ENCODE peak calls at places on chromosomes 12 and 14, in five cellular contexts. R is A549, E is HepG2, M is K562, H is H1. D is an unnamed sample.

GRCh38 chr12:123043536-123044001 is 63.1 kb downstream of the ARL6IP4 start:
- DNase-seq in R (peak; percentile 83), E (peak; percentile 60), M (no peak), H (peak; percentile 68), D (peak; percentile 75)

GRCh38 chr12:48118491-48118890 is 673 bp upstream of the PFKM start:
- DNase-seq in R (no peak), E (no peak), M (peak; percentile 39), H (no peak), D (no peak)

GRCh38 chr12:67968316-67968715 is 20.9 kb upstream of the IFNG-AS1 start:
- DNase-seq in R (no peak), E (no peak), M (no peak), H (no peak), D (no peak)

GRCh38 chr14:38731962-38732361 is 371.1 kb downstream of the SEC23A start:
- DNase-seq in R (no peak), E (no peak), M (no peak), H (no peak), D (no peak)

GRCh38 chr14:104303705-104304425 is 165.5 kb downstream of the KIF26A start:
- DNase-seq in R (no peak), E (no peak), M (no peak), H (no peak), D (no peak)

GRCh38 chr12:24499151-24500146 is 449.5 kb downstream of the BCAT1 start:
- DNase-seq in R (no peak), E (no peak), M (no peak), H (no peak), D (peak; percentile 12)

GRCh38 chr14:100586520-100587247 is 533 bp downstream of the BEGAIN start:
- DNase-seq in R (peak; percentile 51), E (no peak), M (no peak), H (peak; percentile 69), D (no peak)

GRCh38 chr14:69012251-69012953 is 33.3 kb upstream of the ACTN1 start:
- DNase-seq in R (no peak), E (no peak), M (no peak), H (no peak), D (no peak)

GRCh38 chr12:112961074-112961473 is 17.2 kb upstream of the OAS2 start:
- DNase-seq in R (no peak), E (no peak), M (no peak), H (no peak), D (no peak)

GRCh38 chr12:91215940-91216454 is 33.4 kb upstream of the DCN start:
- DNase-seq in R (no peak), E (no peak), M (no peak), H (no peak), D (no peak)

GRCh38 chr12:108856428-108857157 is 790 bp downstream of the SSH1 start:
- DNase-seq in R (no peak), E (peak; percentile 25), M (no peak), H (peak; percentile 67), D (peak; percentile 49)

GRCh38 chr12:46490635-46491034 is 118.1 kb upstream of the SLC38A2 start:
- DNase-seq in R (no peak), E (no peak), M (no peak), H (no peak), D (peak; percentile 20)

GRCh38 chr12:123757555-123757954 is 4.5 kb upstream of the DNAH10 start:
- DNase-seq in R (no peak), E (no peak), M (no peak), H (no peak), D (no peak)

GRCh38 chr12:124484067-124484466 is 83.3 kb downstream of the NCOR2 start:
- DNase-seq in R (no peak), E (no peak), M (no peak), H (no peak), D (no peak)

GRCh38 chr14:67940894-67941455 is 121.4 kb downstream of the RAD51B start:
- DNase-seq in R (no peak), E (no peak), M (no peak), H (no peak), D (peak; percentile 82)

GRCh38 chr14:70808023-70808401 is 1.3 kb downstream of the MAP3K9 start:
- DNase-seq in R (peak; percentile 68), E (peak; percentile 47), M (no peak), H (no peak), D (no peak)

GRCh38 chr12:62909340-62909739 is 25.6 kb downstream of the PPM1H start:
- DNase-seq in R (no peak), E (no peak), M (no peak), H (no peak), D (no peak)

GRCh38 chr12:106247731-106248176 is at the start of gene CKAP4:
- DNase-seq in R (peak; percentile 65), E (peak; percentile 30), M (peak; percentile 67), H (no peak), D (peak; percentile 74)

GRCh38 chr14:64715628-64716412 is 11.6 kb downstream of the PLEKHG3 start:
- DNase-seq in R (no peak), E (no peak), M (no peak), H (peak; percentile 80), D (no peak)

GRCh38 chr12:75889214-75889613 is 142.4 kb downstream of the PHLDA1 start:
- DNase-seq in R (no peak), E (no peak), M (no peak), H (no peak), D (no peak)

GRCh38 chr14:77133718-77134338 is 7.8 kb downstream of the ZDHHC22 start:
- DNase-seq in R (peak; percentile 65), E (peak; percentile 58), M (peak; percentile 45), H (peak; percentile 84), D (peak; percentile 61)

GRCh38 chr12:12800406-12801180 is 12.6 kb upstream of the DDX47 start:
- DNase-seq in R (no peak), E (no peak), M (no peak), H (no peak), D (no peak)

GRCh38 chr14:60630129-60630528 is 19.1 kb downstream of the SIX1 start:
- DNase-seq in R (no peak), E (no peak), M (no peak), H (no peak), D (no peak)
- TF ChIP-seq JUN in R (no peak), E (no peak), M (no peak), H (no peak), D (no peak)

DNA sequence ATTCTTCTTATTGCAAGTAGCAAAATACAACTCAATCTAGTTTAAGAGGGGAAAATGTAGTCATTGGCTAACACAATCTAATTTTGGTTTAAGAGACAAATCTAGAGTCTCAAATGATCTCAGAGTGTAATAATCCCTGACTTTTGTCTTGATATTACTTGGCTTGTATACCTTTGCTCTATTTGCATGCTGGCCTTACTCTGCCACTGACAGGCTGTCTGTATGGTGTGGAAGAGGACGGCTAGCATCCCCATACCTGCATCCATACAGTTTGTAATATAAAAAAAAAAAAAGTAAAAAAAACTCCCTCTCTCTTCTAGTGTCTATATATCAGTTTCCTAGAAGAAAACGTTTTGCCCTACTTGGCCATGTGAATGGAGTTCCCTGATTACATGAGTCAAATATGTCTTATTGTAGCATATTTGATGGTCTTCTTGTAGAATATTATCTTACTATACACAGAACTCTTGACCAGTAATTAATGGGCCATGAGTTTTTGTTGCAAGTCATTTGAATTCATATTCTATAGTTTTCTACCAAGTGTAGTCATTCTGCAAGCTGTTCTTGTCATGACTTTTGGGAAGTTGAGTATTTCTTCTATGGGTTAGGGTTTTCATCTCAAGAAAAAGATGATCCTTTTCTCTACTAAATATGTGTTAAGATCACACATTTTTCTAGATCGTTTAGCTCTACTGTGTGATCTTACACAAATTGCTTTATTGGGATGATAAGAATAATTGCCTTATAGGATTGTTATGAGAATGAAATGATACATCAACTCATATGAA is 8.2 kb downstream of the HIF1A start:
- DNase-seq in R (no peak), E (no peak), M (no peak), H (no peak), D (no peak)
- H3K4me1 ChIP-seq in R (peaks cover 64% of the 10 kb centered on the region), E (peaks cover 75% of the 10 kb centered on the region), M (no peaks in the 10 kb centered on the region), H (peaks cover 7% of the 10 kb centered on the region), D (peaks cover 29% of the 10 kb centered on the region)

GRCh38 chr12:57212701-57213067 is 3.9 kb upstream of the NXPH4 start:
- DNase-seq in R (no peak), E (no peak), M (no peak), H (no peak), D (no peak)

GRCh38 chr12:57213763-57214397 is 2.7 kb upstream of the NXPH4 start:
- DNase-seq in R (peak; percentile 29), E (no peak), M (no peak), H (no peak), D (no peak)

GRCh38 chr12:57214398-57214781 is 2.2 kb upstream of the NXPH4 start:
- DNase-seq in R (peak; percentile 91), E (peak; percentile 51), M (peak; percentile 69), H (peak; percentile 86), D (peak; percentile 49)

GRCh38 chr12:57211791-57212700 is 4.5 kb upstream of the NXPH4 start:
- DNase-seq in R (no peak), E (no peak), M (no peak), H (no peak), D (no peak)

GRCh38 chr12:57213068-57213715 is 3.4 kb upstream of the NXPH4 start:
- DNase-seq in R (peak; percentile 94), E (peak; percentile 53), M (peak; percentile 94), H (peak; percentile 92), D (peak; percentile 82)
- TF ChIP-seq JUN in R (no peak), E (no peak), M (no peak), H (no peak), D (no peak)

DNA sequence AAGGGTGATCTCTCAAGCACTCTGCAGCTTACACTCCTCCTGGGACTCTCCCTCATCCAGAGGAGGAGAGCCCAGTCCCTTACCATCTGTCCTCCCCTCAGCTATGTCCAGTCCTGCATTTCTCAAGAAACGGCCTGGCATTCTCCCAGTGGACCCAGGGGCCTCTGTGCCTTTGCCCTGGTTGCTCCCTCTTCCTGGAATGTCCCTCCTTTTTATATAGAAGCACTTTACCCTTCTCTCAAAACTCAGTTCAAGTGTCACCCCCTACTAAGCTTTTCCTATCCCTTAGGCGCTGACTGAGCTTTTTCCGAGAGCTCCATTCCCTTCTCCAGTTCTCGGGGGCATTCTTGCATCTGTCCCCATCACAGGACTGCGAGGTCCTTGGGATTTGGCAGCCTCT is 8.9 kb upstream of the GLRX5 start:
- DNase-seq in R (no peak), E (no peak), M (no peak), H (no peak), D (no peak)
- H3K4me1 ChIP-seq in R (peaks cover 38% of the 10 kb centered on the region), E (peaks cover 92% of the 10 kb centered on the region), M (no peaks in the 10 kb centered on the region), H (no peaks in the 10 kb centered on the region), D (peaks cover 38% of the 10 kb centered on the region)

DNA sequence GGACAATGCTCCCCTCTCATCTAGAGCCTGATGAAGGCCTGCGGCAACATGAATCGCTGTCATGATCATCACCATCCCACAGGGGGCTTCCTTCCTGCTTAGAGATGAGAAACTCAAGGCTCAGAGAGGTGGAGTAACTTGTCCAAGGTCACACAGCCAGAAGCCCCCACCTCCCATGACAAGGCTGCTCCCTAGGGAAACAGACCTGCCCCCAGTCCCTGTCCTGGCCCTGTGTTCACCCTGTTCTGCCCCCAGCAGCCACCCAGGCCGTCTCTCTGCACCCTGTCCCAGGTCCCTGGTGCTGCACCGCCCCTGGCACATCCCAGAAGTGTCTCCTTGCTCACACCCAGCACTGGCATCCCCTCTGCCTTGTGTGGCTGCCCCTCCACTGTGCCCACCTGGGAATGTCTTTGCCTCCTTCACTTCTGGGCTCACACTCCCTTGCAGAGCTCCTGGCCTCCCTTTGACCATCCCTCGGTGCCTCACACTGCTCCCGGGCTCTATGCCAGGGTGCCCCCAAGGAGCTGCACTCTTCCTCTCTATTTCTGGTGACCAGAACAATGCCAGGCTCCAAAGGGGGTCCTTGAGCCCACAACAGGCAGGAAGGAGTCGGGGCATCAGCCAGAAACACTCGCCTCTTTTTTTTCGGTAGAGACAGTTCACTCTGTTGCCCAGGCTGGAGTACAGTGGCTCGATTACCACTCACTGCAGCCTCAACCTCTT is 70.5 kb downstream of the BCL11B start:
- DNase-seq in R (peak; percentile 21), E (no peak), M (peak; percentile 16), H (no peak), D (no peak)
- TF ChIP-seq JUN in R (no peak), E (no peak), M (no peak), H (no peak), D (no peak)